ENCODE peak calls at places on chromosomes 11 and 22, in eight cellular contexts. K, E, J, F, X, Q, H and Y are unnamed samples. For H3K4me1 and H3K27me3, the result is how much of the 10 kb centered on the place peaks cover.

GRCh38 chr11:47342036-47342803 is 10.3 kb downstream of the MYBPC3 start:
- DNase-seq in X (peak), E (no peak), J (no peak), Q (no peak), K (no peak), H (no peak), F (no peak), Y (no peak)

GRCh38 chr11:68408512-68408911 is 52.0 kb upstream of the PPP6R3 start:
- DNase-seq in Q (no peak), F (no peak), H (no peak), J (no peak), E (no peak), K (no peak), X (no peak), Y (no peak)

GRCh38 chr11:6538892-6539291 is 41.8 kb downstream of the DNHD1 start:
- DNase-seq in E (no peak), K (no peak), J (no peak), X (no peak), H (no peak), F (no peak), Q (no peak), Y (no peak)

GRCh38 chr22:27212617-27213177 is 555.3 kb downstream of the MIAT start:
- DNase-seq in Q (peak), X (no peak), J (no peak), E (no peak), K (peak), F (no peak), H (peak), Y (no peak)

GRCh38 chr11:57493507-57494503 is 21.7 kb downstream of the SLC43A1 start:
- DNase-seq in Q (peak), J (peak), K (no peak), X (peak), H (peak), F (peak), E (peak), Y (peak)

GRCh38 chr11:41110527-41110926 is 348.9 kb downstream of the LRRC4C start:
- DNase-seq in F (no peak), J (no peak), K (no peak), X (no peak), H (no peak), Q (no peak), E (no peak), Y (no peak)

GRCh38 chr11:8092587-8093424 is 11.8 kb downstream of the TUB start:
- DNase-seq in Q (peak), J (no peak), E (peak), F (no peak), H (peak), K (peak), X (no peak), Y (no peak)

GRCh38 chr11:61904539-61905048 is 12.8 kb downstream of the RAB3IL1 start:
- DNase-seq in F (no peak), H (no peak), K (no peak), J (no peak), X (peak), Q (no peak), E (peak), Y (no peak)

GRCh38 chr11:67024410-67024809 is 1.5 kb downstream of the SYT12 start:
- DNase-seq in X (no peak), H (no peak), K (no peak), J (peak), Q (no peak), E (no peak), F (peak), Y (peak)

GRCh38 chr11:61701298-61701993 is 21.3 kb downstream of the DAGLA start:
- DNase-seq in F (no peak), K (no peak), E (peak), H (no peak), Q (no peak), J (no peak), X (no peak), Y (no peak)

GRCh38 chr11:71482216-71482615 is 29.2 kb downstream of the NADSYN1 start:
- DNase-seq in K (no peak), Q (no peak), J (no peak), F (no peak), X (no peak), E (no peak), H (no peak), Y (no peak)

GRCh38 chr11:71484248-71485062 is 31.5 kb downstream of the NADSYN1 start:
- DNase-seq in J (no peak), H (no peak), X (peak), E (no peak), F (no peak), K (peak), Q (peak), Y (no peak)

GRCh38 chr11:71483689-71484088 is 30.7 kb downstream of the NADSYN1 start:
- DNase-seq in K (peak), H (no peak), F (no peak), X (no peak), E (no peak), Q (peak), J (no peak), Y (no peak)

GRCh38 chr11:71481101-71481960 is 28.3 kb downstream of the NADSYN1 start:
- DNase-seq in X (no peak), K (no peak), E (no peak), J (no peak), F (no peak), H (no peak), Q (no peak), Y (no peak)

DNA sequence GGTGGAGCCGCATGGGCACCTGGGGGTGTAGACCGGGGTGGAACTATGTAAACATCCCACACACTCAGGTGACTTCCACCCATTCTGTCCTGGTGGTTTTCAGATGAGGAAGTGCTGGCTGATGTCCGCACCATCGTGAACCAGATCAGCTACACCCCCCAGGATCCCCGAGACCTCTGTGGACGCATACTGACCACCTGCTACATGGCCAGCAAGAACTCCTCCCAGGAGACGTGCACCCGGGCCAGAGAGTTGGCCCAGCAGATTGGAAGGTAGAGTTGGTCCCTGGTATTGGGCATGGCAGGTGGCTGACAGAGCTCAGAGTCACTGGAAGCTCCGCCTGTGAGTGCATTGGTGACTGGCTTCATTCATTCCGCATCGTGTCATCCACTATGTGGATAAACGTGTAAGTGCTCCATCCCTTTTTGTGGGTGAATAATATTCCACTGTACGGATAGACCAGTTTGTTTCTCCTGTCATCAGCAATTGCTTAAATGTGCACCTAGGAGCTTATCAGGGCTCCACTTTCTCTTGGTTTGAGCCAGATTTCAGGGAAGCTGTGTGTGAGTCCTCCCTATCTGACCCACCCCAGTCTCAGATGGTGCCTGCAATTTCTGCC is 29.9 kb downstream of the NADSYN1 start:
- DNase-seq in J (no peak), E (no peak), K (peak), Q (peak), F (no peak), X (peak), H (no peak), Y (no peak)
- H3K4me1 ChIP-seq in J (under half), E (under half), K (under half), Q (under half), F (under half), X (under half), H (under half), Y (under half)

GRCh38 chr11:36454991-36455611 is 55.0 kb downstream of the TRAF6 start:
- DNase-seq in J (no peak), H (no peak), F (no peak), Q (no peak), K (no peak), E (peak), X (no peak), Y (no peak)
- H3K4me3 ChIP-seq in J (no peak), H (no peak), F (no peak), Q (no peak), K (no peak), E (no peak), X (no peak), Y (no peak)

GRCh38 chr11:75239551-75240290 is 853 bp upstream of the TPBGL start:
- DNase-seq in J (no peak), Q (no peak), F (no peak), K (no peak), X (no peak), E (peak), H (no peak), Y (no peak)
- H3K27me3 ChIP-seq in J (under half), Q (half or more), F (under half), K (half or more), X (under half), E (half or more), H (under half), Y (under half)

GRCh38 chr11:21414928-21415327 is 745.5 kb downstream of the NELL1 start:
- DNase-seq in X (no peak), J (no peak), E (no peak), F (no peak), Q (no peak), H (no peak), K (no peak), Y (no peak)
- H3K4me1 ChIP-seq in X (under half), J (under half), E (under half), F (under half), Q (under half), H (under half), K (under half), Y (under half)

GRCh38 chr22:22902247-22902962 is 14.8 kb downstream of the IGLL5 start:
- DNase-seq in J (no peak), E (no peak), H (no peak), X (no peak), K (no peak), Q (no peak), F (no peak), Y (no peak)
- H3K4me3 ChIP-seq in J (no peak), E (no peak), H (no peak), X (no peak), K (no peak), Q (no peak), F (no peak), Y (no peak)